ENCODE peak calls at places on chromosomes 12 and 14, in four cellular contexts. P is H1, D is GM12878, A is HepG2. R is an unnamed sample.

GRCh38 chr14:22767323-22767589 is 768 bp downstream of the OXA1L start:
- DNase-seq in A (no peak), D (no peak), P (no peak), R (no peak)

GRCh38 chr12:111597731-111598636 is 1.1 kb downstream of the ATXN2 start:
- DNase-seq in A (no peak), D (no peak), P (no peak), R (peak)

GRCh38 chr12:69430942-69431603 is 39.1 kb upstream of the FRS2 start:
- DNase-seq in P (no peak), D (no peak), A (no peak), R (no peak)

GRCh38 chr12:103877934-103878510 is 37.0 kb upstream of the NT5DC3 start:
- DNase-seq in P (peak), A (peak), D (peak), R (peak)

GRCh38 chr14:35213869-35214387 is 78.3 kb upstream of the PSMA6 start:
- DNase-seq in A (peak), D (no peak), P (no peak), R (no peak)

GRCh38 chr14:34857689-34858449 is 17.3 kb downstream of the BAZ1A start:
- DNase-seq in P (no peak), A (no peak), D (no peak), R (no peak)

GRCh38 chr12:47787596-47788319 is 14.7 kb downstream of the SLC48A1 start:
- DNase-seq in D (no peak), P (no peak), A (no peak), R (no peak)

GRCh38 chr12:27274706-27275105 is 30.6 kb downstream of the STK38L start:
- DNase-seq in D (no peak), A (no peak), P (no peak), R (no peak)

GRCh38 chr14:104708606-104709268 is 15.3 kb upstream of the ADSS1 start:
- DNase-seq in P (peak), A (peak), D (no peak), R (peak)

GRCh38 chr12:49369723-49370145 is 2.5 kb downstream of the SPATS2 start:
- DNase-seq in P (no peak), D (peak), A (peak), R (peak)

GRCh38 chr14:84128025-84128424 is 1401.9 kb upstream of the FLRT2 start:
- DNase-seq in D (no peak), A (no peak), P (no peak), R (no peak)

GRCh38 chr12:28191018-28191595 is 851 bp downstream of the CCDC91 start:
- DNase-seq in D (no peak), P (no peak), A (no peak), R (peak)

GRCh38 chr14:105195533-105196227 is 14.6 kb upstream of the NUDT14 start:
- DNase-seq in D (no peak), A (no peak), P (no peak), R (no peak)

GRCh38 chr12:54294152-54294913 is 6.5 kb downstream of the NFE2 start:
- DNase-seq in A (peak), D (no peak), P (no peak), R (peak)

GRCh38 chr12:115243933-115244628 is 560.1 kb upstream of the TBX3 start:
- DNase-seq in P (no peak), D (no peak), A (no peak), R (no peak)

GRCh38 chr14:56055521-56055920 is 62.7 kb upstream of the PELI2 start:
- DNase-seq in A (no peak), P (no peak), D (no peak), R (no peak)

GRCh38 chr14:38419579-38419978 is 163.7 kb upstream of the CLEC14A start:
- DNase-seq in D (no peak), A (no peak), P (no peak), R (no peak)

GRCh38 chr12:118618695-118619094 is 242.3 kb downstream of the SUDS3 start:
- DNase-seq in A (no peak), D (no peak), P (no peak), R (no peak)

GRCh38 chr14:78673845-78674244 is 503.7 kb downstream of the NRXN3 start:
- DNase-seq in D (no peak), A (no peak), P (no peak), R (no peak)

GRCh38 chr14:61350871-61351270 is 29.5 kb downstream of the PRKCH start:
- DNase-seq in D (no peak), P (no peak), A (no peak), R (no peak)

GRCh38 chr12:22275847-22276246 is 58.7 kb downstream of the ST8SIA1 start:
- DNase-seq in D (no peak), A (no peak), P (peak), R (no peak)

GRCh38 chr12:9342614-9343353 is 134.6 kb upstream of the PZP start:
- DNase-seq in D (no peak), P (no peak), A (peak), R (no peak)

GRCh38 chr12:104522985-104523719 is 66.4 kb downstream of the CHST11 start:
- DNase-seq in A (no peak), D (no peak), P (no peak), R (no peak)

GRCh38 chr12:111942557-111942956 is 70.4 kb downstream of the TMEM116 start:
- DNase-seq in D (no peak), P (no peak), A (no peak), R (no peak)

GRCh38 chr12:66934289-66934688 is 255.4 kb upstream of the GRIP1 start:
- DNase-seq in A (no peak), D (no peak), P (no peak), R (no peak)

GRCh38 chr12:93879476-93880376 is 202.6 kb downstream of the CRADD start:
- DNase-seq in A (no peak), P (no peak), D (no peak), R (no peak)

GRCh38 chr14:100063314-100063941 is 1.8 kb upstream of the EVL start:
- DNase-seq in A (no peak), D (no peak), P (no peak), R (no peak)

GRCh38 chr12:106956048-106956935 is 585 bp downstream of the TMEM263 start:
- DNase-seq in D (peak), P (peak), A (peak), R (peak)

DNA sequence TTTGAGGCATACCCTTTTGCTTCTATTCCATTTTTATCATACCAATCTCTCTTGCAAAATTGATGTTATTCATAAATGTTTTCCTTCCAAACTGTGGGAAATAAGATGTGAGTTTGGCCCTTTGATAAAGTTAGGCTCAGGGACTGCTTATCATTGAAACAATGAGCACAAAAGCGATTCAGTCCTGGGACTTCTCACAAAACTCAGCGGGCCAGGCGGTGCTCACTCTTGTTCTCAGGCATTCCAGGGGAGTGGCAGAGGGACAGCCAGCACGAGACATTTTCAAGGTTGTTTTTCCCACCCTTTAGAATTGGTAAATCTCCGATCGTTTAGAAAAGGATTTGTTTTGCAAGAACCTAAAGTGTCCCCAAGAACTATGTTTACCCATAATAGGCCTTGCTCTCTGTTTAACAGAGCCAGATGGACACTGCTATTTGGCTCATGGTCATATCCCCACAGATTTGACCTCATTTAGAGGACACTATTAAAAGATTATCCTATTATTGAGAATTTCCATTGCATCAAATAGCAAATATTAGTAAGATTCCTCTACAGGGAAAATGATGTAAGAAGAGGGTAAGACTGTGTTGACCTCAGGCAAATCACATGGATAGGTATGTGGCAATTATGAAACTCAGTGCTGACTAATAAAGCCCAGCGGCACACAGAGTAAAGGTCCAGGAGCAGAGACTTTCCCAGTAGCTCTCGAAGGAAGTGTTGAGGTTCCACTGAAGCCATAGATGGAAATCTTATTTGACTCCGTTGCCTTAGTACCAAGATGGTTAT is 102.7 kb upstream of the USP44 start:
- DNase-seq in P (no peak), A (peak), D (no peak), R (no peak)
- TF ChIP-seq TCF12 in P (no peak), A (no peak), D (no peak), R (no peak)

GRCh38 chr12:82686223-82687019 is at the start of gene TMTC2:
- DNase-seq in A (peak), P (no peak), D (peak), R (peak)

GRCh38 chr12:82685721-82686222 is 934 bp upstream of the TMTC2 start:
- DNase-seq in A (peak), P (peak), D (peak), R (peak)

GRCh38 chr12:82687020-82687951 is 580 bp downstream of the TMTC2 start:
- DNase-seq in A (no peak), D (no peak), P (no peak), R (no peak)

GRCh38 chr12:82688619-82689018 is 1.9 kb downstream of the TMTC2 start:
- DNase-seq in D (no peak), P (no peak), A (no peak), R (no peak)

GRCh38 chr12:82688035-82688501 is 1.4 kb downstream of the TMTC2 start:
- DNase-seq in A (no peak), P (no peak), D (no peak), R (peak)
- TF ChIP-seq TCF12 in A (no peak), P (no peak), D (no peak), R (no peak)

GRCh38 chr14:73471582-73472181 is 13.3 kb upstream of the NUMB start:
- DNase-seq in A (no peak), D (no peak), P (no peak), R (no peak)
- TF ChIP-seq TCF12 in A (no peak), D (no peak), P (no peak), R (no peak)

DNA sequence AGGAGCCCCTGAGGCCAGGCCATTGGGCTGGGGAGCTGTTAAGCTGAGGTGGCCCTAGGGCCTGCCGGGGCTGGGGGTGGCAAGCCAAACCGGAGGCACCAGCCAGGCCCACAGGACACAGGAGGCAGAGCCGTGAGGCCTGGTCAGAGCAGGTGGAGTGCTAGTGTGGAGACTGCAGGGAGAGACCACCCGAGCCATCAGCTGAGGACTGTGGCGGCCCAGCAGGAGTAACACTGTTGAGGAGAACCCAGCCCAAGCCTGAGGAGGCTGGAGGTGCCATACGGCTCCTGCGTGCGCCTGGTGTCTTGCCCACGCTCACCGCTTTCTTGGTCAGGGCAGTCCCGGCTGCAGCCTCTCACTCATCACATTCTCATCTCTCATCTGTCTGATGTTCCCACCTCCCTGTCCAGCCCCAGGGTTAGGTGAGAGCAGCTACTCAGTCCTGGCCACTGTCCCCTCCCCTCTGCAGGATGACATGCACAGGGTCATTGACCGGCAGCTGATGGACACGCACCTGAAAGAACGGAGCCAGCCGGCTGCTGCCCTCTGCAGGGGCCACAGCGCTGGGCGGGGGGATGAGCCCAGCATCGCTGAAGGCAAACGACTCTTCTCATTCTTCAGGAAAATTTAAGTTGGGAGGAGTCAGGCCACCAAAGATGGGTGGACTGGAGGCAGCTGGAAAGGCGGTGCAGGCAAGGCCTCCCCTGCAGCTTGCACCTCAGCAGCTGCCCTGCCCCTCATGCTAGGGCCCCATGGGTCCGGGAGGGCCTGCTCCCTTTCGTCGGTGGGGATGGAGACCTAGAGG is 23.8 kb downstream of the RAB35 start:
- DNase-seq in P (no peak), A (peak), D (no peak), R (no peak)
- TF ChIP-seq TCF12 in P (no peak), A (no peak), D (no peak), R (no peak)

GRCh38 chr12:52819731-52820510 is 6.0 kb upstream of the KRT4 start:
- DNase-seq in D (no peak), A (no peak), P (no peak), R (no peak)

GRCh38 chr12:52821071-52821730 is 7.3 kb upstream of the KRT4 start:
- DNase-seq in D (no peak), P (no peak), A (no peak), R (no peak)

GRCh38 chr12:52819021-52819420 is 5.1 kb upstream of the KRT4 start:
- DNase-seq in A (no peak), D (no peak), P (no peak), R (no peak)

GRCh38 chr12:52821826-52822660 is 8.1 kb upstream of the KRT4 start:
- DNase-seq in D (no peak), A (no peak), P (no peak), R (no peak)

DNA sequence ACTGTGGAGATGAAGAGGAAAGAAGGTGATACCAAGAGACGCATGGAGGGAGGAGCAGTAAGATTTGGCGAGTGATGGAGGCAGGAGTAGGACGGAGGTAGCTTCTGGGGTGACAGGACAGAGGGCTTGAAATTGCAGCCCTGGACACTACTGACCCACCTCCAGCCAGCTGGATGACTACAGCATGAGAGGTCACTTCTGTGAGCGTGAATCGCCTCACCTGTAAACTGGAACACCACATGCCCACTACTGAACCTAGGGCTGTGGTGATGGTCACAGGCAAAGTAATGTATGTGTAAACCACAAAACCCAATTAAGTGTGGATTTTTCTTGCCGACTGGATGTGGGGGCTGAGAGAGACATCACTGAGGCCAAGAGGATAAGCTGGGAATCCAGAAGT is 6.6 kb upstream of the KRT4 start:
- DNase-seq in P (no peak), D (no peak), A (no peak), R (no peak)
- TF ChIP-seq TCF12 in P (no peak), D (no peak), A (no peak), R (no peak)

GRCh38 chr12:101678081-101678480 is 19.4 kb upstream of the CHPT1 start:
- DNase-seq in D (no peak), P (no peak), A (no peak), R (no peak)
- TF ChIP-seq TCF12 in D (no peak), P (no peak), A (no peak), R (no peak)

GRCh38 chr12:121391619-121392324 is 8.1 kb upstream of the RNF34 start:
- DNase-seq in P (no peak), D (peak), A (no peak), R (peak)
- TF ChIP-seq TCF12 in P (no peak), D (no peak), A (no peak), R (peak)

GRCh38 chr12:130838951-130839769 is at the start of gene STX2:
- DNase-seq in A (peak), D (peak), P (no peak), R (peak)
- TF ChIP-seq TCF12 in A (no peak), D (no peak), P (no peak), R (no peak)

DNA sequence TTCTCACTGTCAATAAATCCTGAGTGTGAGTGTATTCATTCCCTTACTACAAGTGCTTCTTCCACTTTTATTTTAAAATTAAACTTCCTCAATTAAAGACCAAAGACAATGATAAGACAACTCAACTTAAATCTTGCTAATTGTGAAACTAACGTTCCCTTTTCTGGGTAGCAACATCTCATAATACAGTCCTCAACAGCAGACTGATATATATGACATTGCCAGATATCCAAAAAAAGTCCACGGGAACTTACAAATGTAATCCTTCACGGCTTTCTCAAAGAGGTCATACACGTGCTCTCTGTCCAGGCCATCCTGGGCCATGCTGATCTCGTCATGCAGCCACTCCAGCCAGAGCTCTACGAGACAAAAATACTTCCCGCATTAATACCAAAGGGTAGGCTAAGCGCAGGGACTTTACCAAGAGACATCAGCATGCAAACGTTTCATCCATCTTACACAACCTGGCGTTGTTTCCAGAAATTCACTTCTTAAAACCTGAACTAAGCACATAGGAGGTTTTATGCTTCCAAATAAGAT is 13.3 kb downstream of the SART3 start:
- DNase-seq in D (no peak), P (no peak), A (no peak), R (no peak)
- TF ChIP-seq TCF12 in D (no peak), P (no peak), A (no peak), R (no peak)

GRCh38 chr12:6927999-6928702 is 392 bp downstream of the ATN1 start:
- DNase-seq in P (no peak), A (no peak), D (no peak), R (peak)
- TF ChIP-seq TCF12 in P (no peak), A (no peak), D (no peak), R (no peak)

R was measured in SK-N-SH.